ENCODE peak calls at places on chromosomes 5 and 9, in four cellular contexts. E is HepG2, Q is K562, D is GM12878. R is an unnamed sample.

GRCh38 chr9:2576631-2577030 is 45.0 kb upstream of the VLDLR start:
- DNase-seq in Q (no peak), E (no peak), D (no peak), R (no peak)

GRCh38 chr9:14231196-14231990 is 82.5 kb downstream of the NFIB start:
- DNase-seq in E (no peak), D (no peak), Q (no peak), R (no peak)

GRCh38 chr5:54785729-54786548 is 199.5 kb downstream of the ESM1 start:
- DNase-seq in D (peak; percentile 45), E (no peak), Q (peak; percentile 85), R (no peak)

GRCh38 chr5:343461-344401 is 22.2 kb downstream of the AHRR start:
- DNase-seq in D (no peak), E (peak; percentile 9), Q (peak; percentile 21), R (no peak)

GRCh38 chr9:18438300-18438925 is 35.5 kb upstream of the ADAMTSL1 start:
- DNase-seq in E (no peak), Q (no peak), D (no peak), R (peak; percentile 25)

GRCh38 chr9:126406075-126406675 is 79.5 kb downstream of the MVB12B start:
- DNase-seq in D (no peak), Q (no peak), E (no peak), R (no peak)

GRCh38 chr5:145340099-145340498 is 495.0 kb downstream of the PRELID2 start:
- DNase-seq in Q (no peak), D (no peak), E (no peak), R (no peak)

GRCh38 chr5:76388236-76388635 is 14.8 kb upstream of the IQGAP2 start:
- DNase-seq in D (no peak), E (no peak), Q (no peak), R (no peak)

GRCh38 chr5:38420691-38421395 is 135.6 kb downstream of the LIFR start:
- DNase-seq in E (peak; percentile 54), Q (peak; percentile 58), D (no peak), R (peak; percentile 72)

GRCh38 chr9:35826071-35826701 is 2.3 kb downstream of the FAM221B start:
- DNase-seq in Q (peak; percentile 62), E (peak; percentile 65), D (peak; percentile 69), R (no peak)

GRCh38 chr5:6408260-6408596 is 29.9 kb upstream of the MED10 start:
- DNase-seq in Q (no peak), E (no peak), D (no peak), R (no peak)

GRCh38 chr9:75378036-75378435 is 289.7 kb downstream of the OSTF1 start:
- DNase-seq in D (no peak), E (no peak), Q (no peak), R (no peak)

GRCh38 chr5:143826909-143827514 is 15.1 kb downstream of the HMHB1 start:
- DNase-seq in Q (no peak), E (no peak), D (peak; percentile 91), R (no peak)

GRCh38 chr5:179762781-179763176 is 30.2 kb downstream of the MAML1 start:
- DNase-seq in D (no peak), E (no peak), Q (no peak), R (no peak)

GRCh38 chr9:112487799-112488345 is 1.2 kb downstream of the KIAA1958 start:
- DNase-seq in Q (peak; percentile 25), E (no peak), D (no peak), R (no peak)

GRCh38 chr5:127352068-127352467 is 61.5 kb downstream of the MEGF10 start:
- DNase-seq in Q (no peak), D (no peak), E (no peak), R (no peak)

GRCh38 chr5:87300744-87301143 is 33.1 kb downstream of the RASA1 start:
- DNase-seq in E (peak; percentile 13), Q (peak; percentile 32), D (no peak), R (no peak)

GRCh38 chr5:65506961-65507360 is 25.2 kb upstream of the ADAMTS6 start:
- DNase-seq in D (no peak), E (no peak), Q (no peak), R (no peak)

GRCh38 chr5:178839319-178839704 is 20.4 kb upstream of the ZNF354B start:
- DNase-seq in D (no peak), Q (peak; percentile 57), E (peak; percentile 38), R (peak; percentile 70)

DNA sequence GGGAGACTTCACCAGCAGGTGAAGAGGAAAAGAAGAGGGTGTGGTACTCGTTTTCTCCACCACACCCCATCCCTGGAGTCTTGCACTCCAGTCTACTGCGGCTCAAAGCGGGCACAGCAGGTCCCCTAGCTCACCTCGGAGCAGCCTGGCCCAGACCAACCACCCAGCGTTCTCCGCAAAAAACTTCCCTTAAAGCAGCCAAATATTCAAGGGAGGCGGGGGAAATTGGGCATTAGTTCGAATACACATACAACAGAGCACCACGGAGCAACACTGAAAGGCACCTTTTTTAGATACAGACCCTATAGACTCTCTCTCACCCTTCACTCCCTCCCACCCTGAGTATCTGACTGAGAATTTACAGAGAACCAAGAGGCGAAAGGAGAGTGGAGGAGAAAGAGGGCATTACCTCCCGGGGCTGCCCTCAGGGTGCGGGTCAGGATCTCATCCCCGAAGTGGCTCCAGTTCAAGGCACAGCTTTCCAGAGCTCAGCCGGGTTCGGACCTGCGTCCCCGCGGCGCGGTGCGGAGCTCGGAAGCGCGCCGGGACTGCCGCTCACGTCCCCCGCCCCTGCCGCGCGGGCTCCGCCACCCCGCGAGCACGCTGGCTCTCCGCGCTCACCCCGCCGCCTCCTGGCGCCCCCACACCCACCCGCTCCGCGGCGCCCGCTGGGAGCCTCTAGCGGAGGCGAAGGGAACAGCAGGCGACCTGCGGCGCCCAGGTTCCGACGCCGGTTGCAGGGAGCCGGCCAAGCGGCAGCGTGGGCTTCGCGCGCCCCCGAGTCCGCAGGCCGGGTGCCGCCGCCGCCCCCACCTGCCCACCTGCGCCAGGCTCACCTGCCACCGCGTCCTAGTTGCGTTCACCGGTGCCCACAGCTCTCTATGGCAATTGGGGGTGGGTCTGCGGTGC is 1638.7 kb upstream of the C9orf72 start:
- DNase-seq in D (no peak), E (peak; percentile 12), Q (no peak), R (no peak)
- TF ChIP-seq EZH2 in D (no peak), E (peak; percentile 19), Q (no peak), R (no peak)

GRCh38 chr5:34859253-34859652 is 20.3 kb downstream of the TTC23L start:
- DNase-seq in E (peak; percentile 15), Q (no peak), D (no peak), R (no peak)

GRCh38 chr5:34857161-34857560 is 18.2 kb downstream of the TTC23L start:
- DNase-seq in D (no peak), Q (no peak), E (no peak), R (no peak)

GRCh38 chr5:34858798-34859197 is 19.8 kb downstream of the TTC23L start:
- DNase-seq in D (no peak), Q (no peak), E (no peak), R (no peak)

GRCh38 chr5:34857894-34858293 is 18.9 kb downstream of the TTC23L start:
- DNase-seq in D (no peak), E (no peak), Q (no peak), R (no peak)

DNA sequence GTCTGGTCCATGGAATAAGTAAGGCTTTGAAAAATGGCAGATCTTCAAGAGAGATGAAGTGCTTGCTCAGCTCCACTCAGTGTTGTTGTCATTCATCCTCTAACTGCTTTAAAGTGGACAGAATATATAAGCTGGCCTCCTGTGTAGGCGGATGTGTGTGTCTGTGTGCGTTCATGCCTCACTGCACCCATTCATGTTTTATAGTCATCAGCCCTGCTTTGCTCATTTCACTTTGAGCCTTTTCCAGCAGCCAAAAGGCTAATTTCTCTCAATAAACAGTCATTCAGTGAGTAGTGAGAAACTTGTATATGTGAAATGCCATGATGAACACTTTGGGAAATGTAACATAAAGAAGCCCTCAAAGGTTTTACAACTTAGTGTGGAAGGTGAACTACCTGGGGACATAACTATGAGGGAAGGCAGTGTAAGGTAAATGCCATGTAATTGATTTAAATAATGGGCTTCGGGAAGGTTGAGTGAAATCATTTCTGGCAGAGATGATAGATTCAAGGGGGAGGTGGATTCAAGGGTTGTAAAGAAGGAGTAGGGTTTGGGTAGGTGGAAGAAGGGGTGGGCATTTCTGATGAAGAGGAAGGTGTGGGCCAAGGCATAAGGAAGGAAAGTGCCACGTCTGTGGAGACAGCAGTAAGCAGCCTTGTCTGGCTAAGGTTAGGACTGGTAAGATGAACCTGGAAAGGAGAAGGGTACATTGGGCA is 15.7 kb downstream of the TTC23L start:
- DNase-seq in Q (no peak), E (no peak), D (peak; percentile 53), R (no peak)
- TF ChIP-seq MAX in Q (no peak), E (no peak), D (no peak), R (no peak)

GRCh38 chr5:138536665-138537315 is 6.2 kb downstream of the ETF1 start:
- DNase-seq in D (no peak), E (peak; percentile 43), Q (peak; percentile 35), R (peak; percentile 43)
- TF ChIP-seq USF2 in D (no peak), E (no peak), Q (no peak), R (no peak)

GRCh38 chr9:93952119-93952783 is 2.9 kb downstream of the BARX1 start:
- DNase-seq in D (no peak), E (no peak), Q (no peak), R (no peak)

GRCh38 chr9:93953492-93954435 is 1.4 kb downstream of the BARX1 start:
- DNase-seq in Q (no peak), D (no peak), E (no peak), R (peak; percentile 65)

GRCh38 chr9:93954436-93955355 is at the start of gene BARX1:
- DNase-seq in E (no peak), D (no peak), Q (no peak), R (no peak)

GRCh38 chr9:93951655-93952118 is 3.5 kb downstream of the BARX1 start:
- DNase-seq in Q (no peak), D (no peak), E (no peak), R (no peak)

DNA sequence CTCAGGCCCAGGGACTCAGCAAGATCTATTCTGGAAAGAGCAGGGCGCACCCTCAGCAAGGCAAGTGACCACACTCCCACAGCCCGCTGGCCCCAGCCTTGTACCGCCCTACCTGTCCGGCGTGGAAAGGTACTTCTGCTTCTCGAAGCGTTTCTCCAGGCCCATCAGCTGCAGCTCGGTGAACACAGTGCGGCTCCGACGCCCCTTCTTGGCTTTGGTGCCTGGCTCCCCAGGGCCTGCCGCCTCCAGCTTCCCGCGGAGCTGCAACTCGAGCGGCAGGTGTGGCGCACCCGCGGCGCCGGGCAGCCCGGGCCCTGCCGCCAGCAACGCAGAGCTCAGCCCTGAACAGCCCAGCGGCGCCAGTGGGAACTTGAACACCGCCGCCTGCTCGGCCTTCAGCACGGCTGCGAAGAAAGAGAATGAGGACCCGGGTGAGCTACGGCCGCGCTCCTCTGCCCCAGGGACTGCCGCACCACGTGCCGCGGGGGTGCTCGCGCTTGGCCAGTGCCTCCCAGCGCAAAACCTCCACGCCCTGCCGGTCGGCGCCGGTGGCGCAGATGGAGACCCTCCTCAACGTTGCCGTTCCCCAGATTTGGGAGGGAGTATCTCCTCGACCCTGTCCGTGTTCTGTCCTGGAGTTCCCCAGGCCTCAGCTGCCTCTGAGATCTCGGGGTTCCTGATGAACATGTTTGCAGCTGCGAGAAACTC is 2.2 kb downstream of the BARX1 start:
- DNase-seq in D (no peak), E (no peak), Q (no peak), R (peak; percentile 65)
- TF ChIP-seq EZH2 in D (no peak), E (peak; percentile 34), Q (no peak), R (peak; percentile 85)

DNA sequence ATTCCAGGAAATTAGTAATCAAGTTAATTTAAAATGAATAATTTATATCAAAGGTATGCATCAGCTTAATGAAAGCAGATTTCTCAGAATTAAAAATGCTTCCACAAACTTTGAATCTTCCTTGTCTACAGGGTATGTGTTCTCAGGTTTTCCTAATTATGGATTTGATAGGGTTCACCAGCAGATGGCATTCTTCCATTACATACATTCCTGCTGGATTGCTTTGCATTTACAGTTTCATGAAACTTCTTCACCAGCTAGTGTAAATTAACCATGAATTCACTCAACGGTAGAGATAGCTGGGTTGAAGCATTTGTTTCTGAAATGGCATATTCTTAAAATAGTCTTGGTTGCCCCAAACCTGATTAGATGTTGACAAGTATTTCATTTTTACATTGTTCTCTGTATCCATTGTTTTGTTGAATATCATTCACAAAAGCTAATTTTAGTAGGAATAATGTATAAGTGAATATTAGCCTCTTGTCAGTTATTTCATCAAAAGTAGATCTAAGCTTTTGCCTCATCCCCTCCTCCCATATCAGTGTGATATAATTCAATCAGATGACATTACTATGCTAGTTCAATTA is 68.7 kb upstream of the WDR41 start:
- DNase-seq in E (peak; percentile 35), D (peak; percentile 48), Q (peak; percentile 53), R (no peak)
- TF ChIP-seq MAX in E (no peak), D (no peak), Q (no peak), R (no peak)